ENCODE peak calls at places on chromosomes 7 and 10, in seven cellular contexts. V, Y, B, Z, H, U and C are unnamed samples. For H3K36me3, the result is how much of the 10 kb centered on the place peaks cover.

GRCh38 chr10:2798340-2798739 is 269.0 kb upstream of the PFKP start:
- DNase-seq in H (no peak), V (peak), B (no peak), Z (no peak), U (no peak), Y (no peak), C (no peak)

GRCh38 chr7:120988591-120989299 is at the start of gene CPED1:
- DNase-seq in H (peak), U (no peak), Y (no peak), B (peak), V (peak), Z (peak), C (no peak)

GRCh38 chr7:148697950-148698396 is 730 bp upstream of the CUL1 start:
- DNase-seq in H (no peak), Y (no peak), B (no peak), U (no peak), Z (no peak), V (peak), C (no peak)

GRCh38 chr10:46325021-46325420 is 38.2 kb downstream of the ANTXRL start:
- DNase-seq in H (no peak), B (peak), V (peak), Z (no peak), Y (no peak), U (no peak), C (no peak)

GRCh38 chr7:44072364-44073231 is 7.2 kb upstream of the PGAM2 start:
- DNase-seq in U (no peak), Y (peak), H (peak), B (peak), V (peak), Z (peak), C (no peak)

GRCh38 chr10:48501226-48501625 is 103.6 kb downstream of the ARHGAP22 start:
- DNase-seq in U (no peak), B (no peak), V (no peak), H (no peak), Y (no peak), Z (no peak), C (no peak)

GRCh38 chr10:13716161-13717071 is 129.7 kb downstream of the PRPF18 start:
- DNase-seq in Z (peak), V (no peak), Y (no peak), U (no peak), B (no peak), H (no peak), C (no peak)

GRCh38 chr7:8133955-8134733 is 127.8 kb downstream of the ICA1 start:
- DNase-seq in B (no peak), U (peak), Y (no peak), H (no peak), Z (no peak), V (no peak), C (no peak)

GRCh38 chr10:117537436-117537903 is 5.1 kb upstream of the EMX2 start:
- DNase-seq in Y (no peak), V (peak), Z (peak), B (peak), U (no peak), H (no peak), C (no peak)

GRCh38 chr7:22726849-22727792 is at the start of gene IL6:
- DNase-seq in V (peak), Z (peak), U (no peak), B (peak), Y (no peak), H (peak), C (no peak)

GRCh38 chr10:21990449-21990848 is 13.1 kb downstream of the DNAJC1 start:
- DNase-seq in H (no peak), Y (no peak), U (no peak), V (no peak), B (no peak), Z (no peak), C (no peak)

DNA sequence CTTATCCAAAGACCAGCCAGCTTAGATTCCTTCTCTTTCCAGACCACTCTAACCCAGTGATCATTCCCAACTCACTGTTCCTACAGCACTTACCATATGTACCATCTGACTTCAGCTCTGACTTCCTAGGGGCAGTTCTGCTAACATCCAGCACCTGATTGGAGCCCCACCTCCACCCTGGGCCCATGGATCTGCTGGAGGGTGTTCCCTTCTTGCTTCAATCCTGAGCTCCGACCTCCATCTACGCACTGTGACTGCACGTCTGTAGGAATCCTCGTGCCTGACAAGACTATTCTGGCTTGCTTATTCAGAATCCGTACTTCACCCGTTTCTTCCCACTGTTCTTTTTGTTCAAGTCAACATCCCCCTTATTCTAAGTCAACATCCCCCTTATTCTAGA is 57.6 kb downstream of the HIPK2 start:
- DNase-seq in Y (no peak), H (no peak), U (no peak), Z (no peak), V (no peak), B (no peak), C (no peak)
- TF ChIP-seq REST in Y (no peak), H (no peak), U (no peak), Z (no peak), V (no peak), B (no peak), C (no peak)

DNA sequence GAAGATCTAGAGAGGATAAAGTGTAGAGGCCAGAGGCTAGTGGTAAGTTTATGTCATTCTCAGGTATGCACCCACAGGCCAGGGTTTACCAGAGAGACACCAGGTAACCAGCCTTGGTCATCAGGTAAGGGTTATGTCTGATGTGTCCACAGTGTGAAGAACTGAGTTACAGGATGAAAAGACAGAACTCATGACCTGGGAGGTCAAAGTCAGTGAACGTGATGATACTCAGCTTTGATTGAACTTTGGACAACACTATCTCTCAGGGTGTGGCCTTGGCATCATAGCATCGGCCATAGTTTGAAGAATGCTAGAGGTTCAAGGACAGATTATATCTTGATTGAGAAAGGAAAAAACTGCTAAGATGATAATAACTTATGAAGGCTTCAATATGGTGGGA is 37.5 kb downstream of the MGAM start:
- DNase-seq in V (no peak), B (no peak), U (no peak), H (no peak), Z (no peak), Y (no peak), C (no peak)
- H3K36me3 ChIP-seq in V (under half), B (under half), U (under half), H (under half), Z (under half), Y (under half), C (under half)

GRCh38 chr7:114929570-114929969 is 7.7 kb downstream of the MDFIC start:
- DNase-seq in H (no peak), B (no peak), V (no peak), U (no peak), Z (no peak), Y (no peak), C (no peak)

GRCh38 chr7:114930107-114930521 is 8.2 kb downstream of the MDFIC start:
- DNase-seq in V (peak), U (no peak), Z (no peak), Y (no peak), B (no peak), H (no peak), C (no peak)

GRCh38 chr7:114933665-114934064 is 11.8 kb downstream of the MDFIC start:
- DNase-seq in Y (no peak), B (no peak), V (no peak), U (no peak), Z (no peak), H (no peak), C (no peak)

GRCh38 chr7:114930829-114931655 is 9.1 kb downstream of the MDFIC start:
- DNase-seq in U (no peak), Z (no peak), B (no peak), H (no peak), Y (no peak), V (no peak), C (no peak)

DNA sequence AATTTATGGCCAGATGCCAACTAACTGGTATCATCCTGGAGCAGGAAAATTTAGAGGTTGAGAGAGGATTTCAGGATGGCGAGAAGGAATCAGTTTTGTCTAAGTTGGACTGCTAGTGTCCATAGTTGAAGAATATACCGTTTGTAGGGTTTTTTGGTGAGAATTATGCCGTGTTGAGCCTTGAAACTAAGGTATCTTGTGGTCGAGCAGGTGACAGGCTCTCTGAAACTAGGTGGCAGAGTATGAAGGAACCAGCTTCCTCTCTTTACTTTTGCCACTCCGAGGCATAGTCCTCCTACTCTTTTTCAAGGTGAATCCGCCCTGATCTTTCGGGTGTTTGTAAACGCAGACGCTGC is 9.7 kb downstream of the MDFIC start:
- DNase-seq in Z (no peak), H (no peak), V (no peak), B (no peak), Y (no peak), U (no peak), C (no peak)
- TF ChIP-seq REST in Z (no peak), H (no peak), V (no peak), B (no peak), Y (no peak), U (no peak), C (no peak)

GRCh38 chr10:33209777-33210176 is 124.7 kb downstream of the NRP1 start:
- DNase-seq in B (no peak), Y (no peak), Z (no peak), H (no peak), U (no peak), V (no peak), C (no peak)

GRCh38 chr10:33211123-33211878 is 123.2 kb downstream of the NRP1 start:
- DNase-seq in H (no peak), B (no peak), Z (peak), U (no peak), V (no peak), Y (no peak), C (no peak)

GRCh38 chr10:33215154-33215553 is 119.3 kb downstream of the NRP1 start:
- DNase-seq in V (no peak), Y (no peak), U (no peak), Z (no peak), B (no peak), H (no peak), C (no peak)

GRCh38 chr10:33214174-33214573 is 120.3 kb downstream of the NRP1 start:
- DNase-seq in H (no peak), U (no peak), Z (no peak), V (no peak), B (no peak), Y (no peak), C (no peak)

DNA sequence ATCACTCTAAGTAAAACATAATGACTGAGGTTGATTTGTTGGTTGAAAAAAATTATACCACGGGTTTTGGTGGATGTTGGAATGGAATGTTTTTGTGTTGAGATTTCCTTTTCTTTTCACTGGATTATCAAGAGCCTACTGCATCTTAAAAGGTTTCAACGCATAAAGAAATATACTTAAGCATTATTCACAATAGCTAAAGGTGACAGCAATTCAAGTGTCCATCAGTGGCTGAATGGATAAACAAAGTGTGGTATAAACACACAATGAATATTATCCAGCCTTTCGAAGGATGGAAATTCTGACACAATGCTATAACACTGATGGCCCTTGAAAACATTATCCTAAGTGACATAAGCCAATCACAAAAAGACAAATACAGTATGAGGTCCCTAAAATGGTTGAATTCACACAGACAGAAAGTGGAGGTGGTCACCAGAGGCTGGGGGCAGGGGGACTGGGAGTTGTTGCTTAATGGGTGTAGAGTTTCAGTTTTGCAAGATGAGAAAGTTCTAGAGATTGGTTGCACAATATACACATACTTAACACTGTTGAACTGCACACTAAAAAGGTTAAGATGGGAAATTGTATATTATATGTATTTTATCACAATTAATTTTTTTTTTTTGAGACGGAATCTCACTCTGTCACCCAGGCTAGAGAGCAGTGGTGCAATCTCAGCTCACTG is 122.3 kb downstream of the NRP1 start:
- DNase-seq in H (no peak), U (no peak), Y (no peak), Z (no peak), B (no peak), V (no peak), C (no peak)
- H3K36me3 ChIP-seq in H (under half), U (under half), Y (under half), Z (under half), B (under half), V (under half), C (under half)

GRCh38 chr10:68046642-68047041 is 28.4 kb downstream of the HERC4 start:
- DNase-seq in V (no peak), B (no peak), Y (no peak), Z (no peak), H (no peak), U (no peak), C (no peak)

GRCh38 chr10:68047088-68047487 is 28.0 kb downstream of the HERC4 start:
- DNase-seq in B (no peak), Z (no peak), H (no peak), V (no peak), Y (no peak), U (no peak), C (no peak)

GRCh38 chr10:68047554-68048327 is 27.3 kb downstream of the HERC4 start:
- DNase-seq in U (no peak), B (no peak), H (no peak), Y (no peak), V (no peak), Z (no peak), C (no peak)

DNA sequence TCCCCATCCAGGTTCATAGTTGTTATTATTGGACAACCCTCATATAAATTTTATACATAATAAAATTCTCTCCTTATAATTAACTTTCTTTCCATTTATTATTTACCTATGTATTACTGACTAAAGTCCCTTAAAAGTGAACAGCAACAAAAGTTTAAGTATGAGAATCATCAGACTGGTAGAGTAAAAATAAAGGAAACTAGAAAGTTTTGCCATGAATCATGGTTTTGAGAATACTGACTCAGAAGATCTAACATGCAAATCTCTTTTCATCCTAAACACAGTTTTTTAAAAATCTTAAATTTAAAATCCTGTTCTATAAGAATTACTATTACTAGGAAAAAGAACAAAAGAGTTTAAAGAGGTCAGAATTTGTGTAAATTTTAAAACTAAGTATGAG is 32.1 kb downstream of the HERC4 start:
- DNase-seq in U (no peak), B (no peak), V (no peak), Z (no peak), Y (no peak), H (no peak), C (no peak)
- TF ChIP-seq REST in U (no peak), B (no peak), V (no peak), Z (no peak), Y (no peak), H (no peak), C (no peak)

GRCh38 chr10:97669561-97669960 is 17.5 kb downstream of the AVPI1 start:
- DNase-seq in B (no peak), Z (no peak), U (no peak), V (no peak), H (no peak), Y (no peak), C (no peak)
- H3K36me3 ChIP-seq in B (half or more), Z (under half), U (under half), V (under half), H (under half), Y (under half), C (under half)